ENCODE peak calls at places on chromosomes 5 and 9, in seven cellular contexts. X is Peyer's patch; U is HCT116; R is neural progenitor cell; Q is spleen; K is IMR-90; E is CD4-positive, alpha-beta memory T cell. P is an unnamed sample. For H3K4me1, the result is how much of the 10 kb centered on the place peaks cover.

GRCh38 chr5:98433673-98434072 is 339.8 kb upstream of the RGMB start:
- DNase-seq in K (peak), Q (no peak), X (no peak), E (no peak), U (no peak), R (no peak), P (no peak)

GRCh38 chr5:143258559-143259253 is 144.8 kb downstream of the NR3C1 start:
- DNase-seq in K (peak), U (no peak), R (no peak), Q (no peak), E (no peak), X (no peak), P (no peak)

GRCh38 chr5:175094461-175094860 is 349.5 kb downstream of the DRD1 start:
- DNase-seq in E (no peak), X (no peak), R (no peak), U (no peak), K (no peak), Q (no peak), P (no peak)

GRCh38 chr9:95980262-95981125 is 105.0 kb downstream of the ERCC6L2 start:
- DNase-seq in X (no peak), E (no peak), Q (no peak), R (no peak), K (peak), U (no peak), P (no peak)

GRCh38 chr5:33994845-33995244 is 10.4 kb upstream of the SLC45A2 start:
- DNase-seq in K (peak), Q (no peak), R (no peak), X (no peak), U (no peak), E (no peak), P (no peak)

GRCh38 chr5:95857185-95857945 is 34.8 kb upstream of the GLRX start:
- DNase-seq in Q (no peak), E (no peak), X (no peak), R (no peak), K (peak), U (no peak), P (peak)

GRCh38 chr5:151298063-151298462 is 5.5 kb downstream of the SLC36A3 start:
- DNase-seq in K (peak), Q (no peak), U (peak), E (peak), X (no peak), R (peak), P (peak)

GRCh38 chr5:125793470-125793869 is 629.7 kb upstream of the GRAMD2B start:
- DNase-seq in U (no peak), R (no peak), K (no peak), Q (no peak), E (no peak), X (no peak), P (no peak)

GRCh38 chr5:55316842-55317241 is 9.1 kb downstream of the MTREX start:
- DNase-seq in Q (no peak), U (no peak), E (no peak), K (no peak), R (no peak), X (no peak), P (no peak)

GRCh38 chr5:134451618-134452505 is 40.2 kb upstream of the CDKN2AIPNL start:
- DNase-seq in R (no peak), E (no peak), X (no peak), U (no peak), Q (peak), K (peak), P (peak)

GRCh38 chr5:911601-912000 is 18.9 kb downstream of the TRIP13 start:
- DNase-seq in X (no peak), E (no peak), Q (no peak), R (no peak), U (peak), K (peak), P (peak)

GRCh38 chr5:36152324-36153298 is 700 bp downstream of the SKP2 start:
- DNase-seq in X (no peak), K (peak), U (no peak), E (peak), R (peak), Q (peak), P (peak)

GRCh38 chr5:37838152-37838932 is 1.5 kb downstream of the GDNF start:
- DNase-seq in X (no peak), K (peak), R (peak), Q (no peak), E (no peak), U (no peak), P (peak)

GRCh38 chr5:119418782-119419101 is 33.6 kb upstream of the HSD17B4 start:
- DNase-seq in R (no peak), X (no peak), U (no peak), E (no peak), Q (no peak), K (no peak), P (no peak)

GRCh38 chr5:164958688-164959087 is 1453.3 kb downstream of the MAT2B start:
- DNase-seq in U (no peak), K (no peak), E (no peak), Q (no peak), R (no peak), X (no peak), P (no peak)

GRCh38 chr5:159059722-159060121 is 40.0 kb downstream of the EBF1 start:
- DNase-seq in R (no peak), X (no peak), K (no peak), U (no peak), Q (no peak), E (no peak), P (no peak)

GRCh38 chr5:178785999-178786398 is 55.5 kb upstream of the ZNF354A start:
- DNase-seq in X (peak), U (no peak), K (no peak), E (no peak), Q (no peak), R (no peak), P (no peak)

GRCh38 chr5:107428303-107428761 is 242.4 kb downstream of the EFNA5 start:
- DNase-seq in U (no peak), Q (no peak), E (no peak), R (no peak), K (no peak), X (no peak), P (no peak)

GRCh38 chr5:84715686-84716085 is 331.0 kb upstream of the EDIL3 start:
- DNase-seq in Q (no peak), R (no peak), X (no peak), E (no peak), K (no peak), U (no peak), P (no peak)

GRCh38 chr9:79522793-79523192 is 49.0 kb upstream of the TLE4 start:
- DNase-seq in Q (no peak), K (no peak), R (no peak), U (no peak), E (no peak), X (no peak), P (no peak)

GRCh38 chr5:20572560-20572959 is 584.6 kb upstream of the CDH18 start:
- DNase-seq in Q (no peak), R (peak), E (no peak), X (no peak), K (peak), U (no peak), P (peak)

GRCh38 chr5:14351086-14351661 is 208.0 kb downstream of the TRIO start:
- DNase-seq in U (no peak), E (no peak), K (no peak), R (no peak), X (no peak), Q (no peak), P (no peak)

GRCh38 chr5:58921106-58921505 is 338.2 kb downstream of the RAB3C start:
- DNase-seq in Q (no peak), R (no peak), E (no peak), X (no peak), U (no peak), K (no peak), P (peak)

GRCh38 chr9:76716270-76716669 is 48.0 kb upstream of the PCA3 start:
- DNase-seq in E (no peak), R (no peak), Q (no peak), X (no peak), U (no peak), K (no peak), P (no peak)

GRCh38 chr9:74035786-74036185 is 461.3 kb upstream of the RORB start:
- DNase-seq in R (no peak), Q (no peak), X (no peak), K (no peak), E (no peak), U (no peak), P (no peak)

DNA sequence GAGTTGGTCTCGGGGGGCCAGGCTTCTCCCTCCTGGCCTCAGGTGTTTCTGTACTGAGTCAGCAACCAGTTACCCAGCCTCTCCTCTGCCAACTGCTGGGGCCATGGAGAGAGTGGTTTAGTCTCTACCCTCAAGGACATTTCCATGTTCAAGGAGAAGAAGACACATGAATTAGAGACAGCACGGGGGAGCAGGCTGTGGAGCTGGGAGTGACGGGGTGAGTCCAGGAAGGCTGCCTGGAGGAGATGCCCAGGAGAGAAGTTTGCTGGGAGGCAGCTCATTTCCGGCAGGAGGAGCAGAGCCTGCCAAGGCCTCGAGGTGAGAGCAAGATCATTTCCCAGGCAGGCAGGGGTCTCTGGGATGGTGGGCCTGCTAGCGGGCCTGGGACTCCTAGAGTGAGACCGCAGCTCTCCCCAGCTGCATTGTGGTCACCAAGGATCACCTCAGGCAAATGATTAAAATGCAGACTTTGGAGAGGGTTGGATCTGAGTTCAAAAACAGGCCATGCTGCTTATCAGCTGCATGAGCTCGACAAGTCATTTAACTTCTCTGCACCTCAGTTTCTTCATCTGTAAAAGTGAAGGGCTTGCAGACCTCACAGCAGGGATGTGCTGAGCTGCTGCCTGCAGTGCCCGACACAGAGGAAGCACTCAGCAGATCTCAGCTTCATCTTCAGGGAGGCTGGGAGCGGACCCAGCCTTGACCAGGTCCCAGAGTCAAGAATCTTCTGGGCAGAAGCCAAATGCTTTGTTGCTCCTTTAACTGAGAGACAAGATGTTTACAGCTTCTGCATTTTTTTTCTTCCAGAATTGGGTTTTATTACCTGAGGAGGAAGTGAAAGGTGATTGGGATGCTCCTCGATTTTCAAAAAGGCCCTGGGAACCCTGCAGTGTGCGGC is 35.2 kb downstream of the NEK6 start:
- DNase-seq in Q (no peak), U (no peak), R (no peak), E (no peak), X (no peak), K (no peak), P (no peak)
- H3K4me1 ChIP-seq in Q (half or more), U (under half), R (under half), E (under half), X (half or more), K (half or more), P (under half)

DNA sequence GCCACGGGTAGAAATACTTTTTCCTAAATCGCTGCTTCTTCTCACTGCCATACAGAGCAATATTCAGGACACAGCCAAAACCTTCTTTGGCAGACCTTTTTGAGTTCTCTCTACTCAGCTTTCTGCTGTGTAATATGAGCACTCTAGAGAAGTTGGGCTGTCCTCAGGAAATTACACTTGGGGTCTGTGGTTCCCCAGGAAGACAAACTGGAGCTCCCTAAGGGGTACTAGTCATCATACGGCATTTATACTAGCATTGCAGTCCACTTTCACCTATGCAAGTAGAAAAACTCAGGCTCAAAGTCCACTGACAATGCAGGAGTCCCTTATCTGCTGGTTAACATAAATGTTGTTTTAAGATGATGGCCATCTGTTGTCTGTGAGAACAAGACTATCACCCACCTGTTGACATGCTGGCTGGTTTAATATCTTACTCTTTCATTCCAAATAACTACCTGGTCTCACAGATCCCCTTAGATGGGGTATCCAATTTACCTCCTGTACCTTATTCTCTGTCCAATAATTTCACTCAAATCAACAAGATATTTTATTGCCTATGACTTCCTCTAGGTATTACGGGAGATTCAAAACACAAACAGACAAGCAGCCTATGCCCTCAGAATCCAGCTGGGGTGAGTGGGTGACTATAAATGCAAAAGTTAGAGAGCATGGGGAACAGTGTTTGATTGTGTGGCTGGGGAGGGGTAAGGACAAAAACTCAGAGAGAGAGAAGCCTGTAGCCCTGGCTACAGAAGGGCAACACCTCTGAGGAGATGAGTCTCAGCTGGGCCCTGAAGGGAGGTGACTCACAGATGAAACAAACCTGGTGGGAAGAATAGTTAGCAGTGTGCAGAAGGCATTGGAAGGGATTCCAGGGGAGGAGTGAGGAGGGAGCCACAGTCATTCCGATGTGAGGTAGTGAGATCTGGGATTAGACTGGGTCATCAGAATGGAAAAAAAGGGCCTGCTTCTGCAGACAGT is 10.2 kb downstream of the DOCK8 start:
- DNase-seq in R (no peak), E (no peak), K (no peak), X (no peak), Q (no peak), U (no peak), P (no peak)
- H3K27ac ChIP-seq in R (no peak), E (no peak), K (no peak), X (no peak), Q (peak), U (no peak), P (no peak)

GRCh38 chr5:112351225-112351624 is 67.9 kb downstream of the EPB41L4A start:
- DNase-seq in K (no peak), U (no peak), Q (no peak), X (no peak), R (no peak), E (no peak), P (peak)
- H3K4me1 ChIP-seq in K (under half), U (under half), Q (under half), X (under half), R (under half), E (under half), P (under half)

DNA sequence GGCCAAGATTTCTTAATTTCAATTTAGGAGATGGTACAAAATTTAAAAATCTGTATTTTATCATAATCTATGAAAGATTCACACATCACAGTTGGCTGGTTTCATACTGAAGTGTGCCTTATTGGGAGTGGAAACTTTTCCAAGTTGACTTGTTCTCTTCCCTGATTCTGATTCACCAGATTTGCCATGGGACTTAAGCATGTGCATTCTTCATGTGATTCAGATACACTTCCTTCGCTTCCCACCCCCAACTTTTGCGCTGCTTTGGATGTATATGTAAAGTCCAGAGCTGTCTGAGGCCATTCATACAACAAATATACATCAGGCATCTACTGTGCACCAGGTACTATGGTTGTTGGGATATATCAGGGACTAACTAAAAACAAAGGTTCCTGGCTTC is 34.4 kb downstream of the CPEB4 start:
- DNase-seq in Q (no peak), K (peak), E (no peak), X (no peak), U (no peak), R (no peak), P (no peak)
- H3K27ac ChIP-seq in Q (no peak), K (no peak), E (no peak), X (no peak), U (no peak), R (no peak), P (no peak)

GRCh38 chr9:133250741-133251170 is 24.2 kb downstream of the ABO start:
- DNase-seq in Q (no peak), K (no peak), X (no peak), U (no peak), E (no peak), R (no peak), P (no peak)

GRCh38 chr9:133251773-133252172 is 23.2 kb downstream of the ABO start:
- DNase-seq in U (no peak), K (no peak), X (no peak), Q (no peak), R (no peak), E (no peak), P (no peak)

GRCh38 chr9:133247632-133248031 is 27.4 kb downstream of the ABO start:
- DNase-seq in Q (no peak), R (no peak), U (no peak), K (no peak), X (no peak), E (no peak), P (no peak)

GRCh38 chr9:133248722-133249295 is 26.2 kb downstream of the ABO start:
- DNase-seq in Q (no peak), R (no peak), K (no peak), U (no peak), X (no peak), E (no peak), P (no peak)

GRCh38 chr9:133249337-133249736 is 25.7 kb downstream of the ABO start:
- DNase-seq in Q (no peak), X (no peak), U (no peak), K (no peak), R (no peak), E (no peak), P (no peak)
- H3K4me1 ChIP-seq in Q (under half), X (under half), U (under half), K (under half), R (under half), E (under half), P (under half)

GRCh38 chr5:170960567-170960966 is 98.7 kb downstream of the RANBP17 start:
- DNase-seq in Q (no peak), E (no peak), X (no peak), U (no peak), R (no peak), K (peak), P (no peak)

DNA sequence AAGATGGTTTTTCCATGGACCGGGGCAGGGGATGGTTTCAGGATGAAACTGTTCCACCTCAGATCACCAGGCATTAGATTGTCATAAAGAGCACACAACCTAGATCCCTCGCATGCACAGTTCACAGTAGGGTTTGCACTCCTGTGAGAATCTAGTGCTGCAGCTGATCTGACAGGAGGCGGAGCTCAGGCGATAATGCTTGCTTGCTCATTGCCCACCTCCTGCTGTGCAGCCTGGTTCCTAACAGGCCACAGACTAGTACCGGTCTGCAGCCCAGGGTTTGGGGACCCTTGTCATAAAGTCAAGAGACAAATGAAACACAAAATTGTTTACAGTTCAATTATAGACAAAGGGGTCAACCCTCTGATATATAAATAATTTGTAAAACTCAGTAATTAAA is 101.7 kb downstream of the RANBP17 start:
- DNase-seq in Q (no peak), U (no peak), X (no peak), R (peak), K (no peak), E (no peak), P (no peak)
- H3K27ac ChIP-seq in Q (no peak), U (no peak), X (no peak), R (no peak), K (no peak), E (no peak), P (no peak)

DNA sequence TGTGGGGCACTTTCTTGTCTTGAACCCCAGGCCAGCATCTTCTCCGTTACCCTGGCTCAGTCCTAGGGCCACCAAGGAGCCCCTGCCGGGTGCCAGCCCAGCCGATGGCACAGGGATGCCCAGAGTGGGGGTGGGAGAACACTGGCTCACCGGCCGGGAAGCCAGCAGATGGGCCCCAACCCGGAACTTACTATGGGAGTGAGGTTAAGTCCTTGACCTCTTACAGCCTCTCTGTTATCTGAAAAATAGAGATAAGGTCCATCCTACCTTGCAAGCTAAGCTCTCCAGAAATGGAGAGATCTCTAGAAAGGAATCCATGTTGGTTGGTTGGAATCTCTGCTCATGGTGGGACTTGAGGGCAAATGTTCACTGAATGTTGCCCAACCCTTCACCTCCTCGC is 20.8 kb downstream of the SH3PXD2B start:
- DNase-seq in X (no peak), R (no peak), E (no peak), U (no peak), K (no peak), Q (no peak), P (no peak)
- H3K4me1 ChIP-seq in X (under half), R (under half), E (under half), U (under half), K (under half), Q (under half), P (under half)

GRCh38 chr5:173792781-173793547 is 95.2 kb upstream of the CPEB4 start:
- DNase-seq in K (no peak), R (no peak), Q (no peak), X (no peak), E (no peak), U (no peak), P (no peak)
- H3K27ac ChIP-seq in K (no peak), R (no peak), Q (no peak), X (no peak), E (no peak), U (no peak), P (no peak)

GRCh38 chr9:18480649-18481048 is 6.7 kb downstream of the ADAMTSL1 start:
- DNase-seq in X (no peak), Q (no peak), E (no peak), R (no peak), U (no peak), K (peak), P (no peak)
- H3K4me1 ChIP-seq in X (under half), Q (under half), E (under half), R (under half), U (under half), K (under half), P (under half)

GRCh38 chr9:101463397-101463796 is 27.8 kb upstream of the ALDOB start:
- DNase-seq in K (peak), E (no peak), Q (no peak), U (no peak), X (no peak), R (no peak), P (no peak)

GRCh38 chr9:101458955-101459631 is 23.5 kb upstream of the ALDOB start:
- DNase-seq in E (peak), U (peak), Q (no peak), R (peak), K (peak), X (no peak), P (peak)

GRCh38 chr9:101465330-101465915 is 29.8 kb upstream of the ALDOB start:
- DNase-seq in R (peak), X (peak), K (peak), U (peak), E (no peak), Q (no peak), P (peak)

GRCh38 chr9:101460965-101461364 is 25.4 kb upstream of the ALDOB start:
- DNase-seq in R (no peak), Q (no peak), K (no peak), E (no peak), X (no peak), U (no peak), P (no peak)

GRCh38 chr9:101462558-101462957 is 27.0 kb upstream of the ALDOB start:
- DNase-seq in K (peak), E (no peak), Q (no peak), R (peak), X (no peak), U (no peak), P (peak)
- H3K27ac ChIP-seq in K (no peak), E (no peak), Q (no peak), R (no peak), X (no peak), U (no peak), P (no peak)

P was measured in endothelial cell of umbilical vein.